ENCODE peak calls at places on chromosomes 5 and 9, in seven cellular contexts. N is HepG2, L is H1, M is SK-N-SH, Z is GM12878, X is HCT116, U is K562. I is an unnamed sample. For H3K4me1, the result is how much of the 10 kb centered on the place peaks cover.

GRCh38 chr9:134557331-134557730 is 84.3 kb upstream of the COL5A1 start:
- DNase-seq in L (no peak), X (no peak), U (no peak), Z (no peak), M (no peak), N (no peak), I (no peak)

GRCh38 chr5:149917073-149917676 is 27.4 kb downstream of the PDE6A start:
- DNase-seq in M (no peak), U (no peak), N (no peak), X (no peak), Z (no peak), L (no peak), I (no peak)

GRCh38 chr5:168916266-168916665 is 337.1 kb upstream of the PANK3 start:
- DNase-seq in Z (no peak), U (no peak), L (peak), N (no peak), M (peak), X (no peak), I (no peak)

GRCh38 chr9:130329061-130329460 is 63.5 kb downstream of the HMCN2 start:
- DNase-seq in N (no peak), M (no peak), U (no peak), Z (no peak), L (no peak), X (no peak), I (no peak)

GRCh38 chr9:70519912-70520724 is 105.7 kb upstream of the KLF9 start:
- DNase-seq in N (no peak), X (no peak), L (no peak), M (no peak), U (no peak), Z (peak), I (no peak)

GRCh38 chr5:366541-367357 is 45.2 kb downstream of the AHRR start:
- DNase-seq in L (peak), X (no peak), U (no peak), M (no peak), Z (no peak), N (no peak), I (no peak)

GRCh38 chr5:43041131-43041668 is 1.1 kb upstream of the ANXA2R start:
- DNase-seq in X (no peak), U (no peak), M (no peak), Z (no peak), L (no peak), N (no peak), I (no peak)

GRCh38 chr5:35083150-35083549 is 35.4 kb upstream of the AGXT2 start:
- DNase-seq in U (no peak), Z (no peak), L (no peak), M (no peak), N (no peak), X (no peak), I (no peak)

GRCh38 chr5:54460181-54460919 is 4.9 kb downstream of the HSPB3 start:
- DNase-seq in Z (no peak), U (peak), L (no peak), M (no peak), N (no peak), X (no peak), I (no peak)

GRCh38 chr9:72533322-72533721 is 11.9 kb downstream of the TMC1 start:
- DNase-seq in N (no peak), M (no peak), X (no peak), L (no peak), Z (no peak), U (no peak), I (no peak)

GRCh38 chr5:76274566-76274965 is 128.5 kb upstream of the IQGAP2 start:
- DNase-seq in Z (no peak), M (no peak), N (no peak), X (no peak), L (no peak), U (no peak), I (no peak)

GRCh38 chr9:128233817-128234406 is 30.7 kb downstream of the DNM1 start:
- DNase-seq in M (no peak), Z (no peak), N (no peak), U (no peak), X (no peak), L (no peak), I (no peak)

GRCh38 chr9:111566234-111566633 is 33.2 kb downstream of the PTGR1 start:
- DNase-seq in Z (no peak), M (no peak), N (no peak), X (no peak), L (no peak), U (no peak), I (no peak)

GRCh38 chr5:117769877-117770276 is 1195.3 kb upstream of the SEMA6A start:
- DNase-seq in U (no peak), M (no peak), X (no peak), Z (no peak), L (no peak), N (no peak), I (no peak)

GRCh38 chr5:97090944-97091343 is 51.5 kb downstream of the LIX1 start:
- DNase-seq in M (no peak), N (no peak), X (no peak), U (no peak), Z (no peak), L (no peak), I (no peak)

GRCh38 chr5:147223343-147223742 is 11.5 kb upstream of the STK32A start:
- DNase-seq in X (no peak), L (no peak), Z (no peak), U (no peak), N (no peak), M (no peak), I (no peak)

GRCh38 chr5:172029876-172030275 is 23.4 kb upstream of the FBXW11 start:
- DNase-seq in L (no peak), X (no peak), U (no peak), Z (no peak), M (no peak), N (no peak), I (no peak)

GRCh38 chr9:69877852-69878507 is 57.4 kb downstream of the CFAP95 start:
- DNase-seq in M (peak), U (peak), X (peak), L (no peak), N (peak), Z (no peak), I (peak)

DNA sequence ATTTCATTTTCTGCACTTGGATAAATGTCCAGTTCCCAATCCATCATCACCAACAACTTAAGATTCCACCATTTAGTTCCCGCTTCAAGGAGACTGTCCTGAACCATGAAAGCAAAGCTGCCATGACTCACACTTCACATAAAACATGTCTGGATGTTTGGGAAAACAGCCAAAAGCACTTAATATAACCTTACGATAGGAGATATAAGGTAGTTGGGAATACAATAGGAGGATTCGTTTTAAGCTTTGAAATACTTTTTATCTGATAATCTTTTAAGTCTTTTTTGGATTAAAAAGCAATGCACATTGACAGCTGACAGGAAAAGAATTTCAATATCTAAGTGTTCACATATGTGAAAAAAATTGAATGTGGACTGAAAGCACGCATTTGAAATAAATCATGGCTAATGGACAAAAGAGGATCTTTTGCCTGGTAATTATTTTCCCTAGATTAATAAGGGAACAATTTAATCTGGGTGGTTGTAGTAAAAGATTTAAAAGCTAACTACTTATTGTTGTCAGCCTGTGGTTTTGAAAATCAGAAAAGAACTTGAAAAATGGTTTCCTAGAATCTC is 17.3 kb upstream of the TGFBI start:
- DNase-seq in N (no peak), L (no peak), U (no peak), M (no peak), Z (no peak), X (peak), I (no peak)
- H3K4me1 ChIP-seq in N (under half), L (under half), U (under half), M (under half), Z (under half), X (under half), I (under half)

GRCh38 chr5:139745800-139746690 is 49.6 kb upstream of the PSD2 start:
- DNase-seq in X (peak), N (peak), Z (no peak), L (peak), M (peak), U (peak), I (peak)
- H3K9ac ChIP-seq in X (peak), N (no peak), Z (no peak), L (no peak), M (peak), U (peak), I (peak)

DNA sequence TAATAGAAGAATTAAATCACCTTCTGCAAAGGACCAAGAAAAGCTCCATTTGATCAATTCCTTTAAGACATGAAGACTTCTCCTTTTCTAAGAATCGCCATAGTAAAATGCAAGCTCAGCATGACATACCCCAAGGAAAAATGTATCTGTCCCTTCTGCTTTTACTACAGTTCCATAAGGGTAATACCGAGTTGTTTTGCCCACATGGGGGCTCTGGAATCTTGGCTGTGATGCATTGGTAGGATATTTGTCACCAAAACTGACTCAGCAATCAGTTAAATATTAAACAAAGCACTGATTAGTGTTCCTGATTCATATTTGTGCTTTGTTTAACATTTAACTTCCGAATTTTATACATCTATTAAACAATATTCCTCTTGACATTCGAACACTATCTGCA is 24.3 kb upstream of the KCNIP1 start:
- DNase-seq in X (no peak), L (peak), U (no peak), M (no peak), N (no peak), Z (no peak), I (no peak)
- TF ChIP-seq YY1 in X (no peak), L (no peak), U (no peak), M (no peak), N (no peak), Z (no peak), I (no peak)

DNA sequence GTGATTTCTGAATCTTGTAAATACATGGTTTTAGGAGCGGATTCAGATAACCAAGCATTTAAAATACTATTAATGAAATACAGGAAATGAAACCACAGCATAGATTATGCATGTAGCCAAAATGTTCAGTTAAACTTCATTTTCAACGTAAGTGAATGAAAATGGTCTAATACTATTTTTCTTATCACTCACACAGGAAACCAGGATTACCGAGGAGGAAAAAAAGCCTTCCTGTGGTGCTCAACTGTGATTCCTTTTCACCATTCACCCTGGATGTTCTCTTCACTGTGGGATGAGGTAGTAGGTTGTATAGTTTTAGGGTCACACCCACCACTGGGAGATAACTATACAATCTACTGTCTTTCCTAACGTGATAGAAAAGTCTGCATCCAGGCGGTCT is 83.4 kb upstream of the ZNF169 start:
- DNase-seq in N (no peak), Z (no peak), M (no peak), X (no peak), L (no peak), U (no peak), I (no peak)
- H3K4me1 ChIP-seq in N (half or more), Z (half or more), M (under half), X (under half), L (under half), U (under half), I (under half)

GRCh38 chr9:35908484-35909125 is 685 bp upstream of the SPAAR start:
- DNase-seq in Z (no peak), L (no peak), U (no peak), M (no peak), N (no peak), X (no peak), I (no peak)
- H3K9ac ChIP-seq in Z (no peak), L (no peak), U (no peak), M (peak), N (no peak), X (peak), I (peak)